ENCODE peak calls at places on chromosomes 6 and 20, in seven cellular contexts. H is iPS DF 6.9; U is posterior vena cava; O is KBM-7; Q is AG08395; F is CD8-positive, alpha-beta memory T cell; R is retinal pigment epithelial cell. J is an unnamed sample.

GRCh38 chr6:16676978-16677377 is 84.3 kb downstream of the ATXN1 start:
- DNase-seq in O (no peak), Q (peak), H (no peak), F (no peak), U (no peak), R (no peak), J (no peak)

GRCh38 chr6:99432877-99433276 is 7.8 kb upstream of the PNISR start:
- DNase-seq in H (no peak), F (no peak), U (no peak), R (no peak), Q (no peak), O (no peak), J (no peak)

GRCh38 chr6:136506124-136506799 is 44.0 kb downstream of the MAP7 start:
- DNase-seq in F (no peak), Q (no peak), R (no peak), H (no peak), U (no peak), O (no peak), J (no peak)

GRCh38 chr6:89079611-89080213 is 839 bp upstream of the PNRC1 start:
- DNase-seq in F (peak), O (peak), U (no peak), Q (peak), R (no peak), H (no peak), J (no peak)

GRCh38 chr6:104814743-104815142 is 45.0 kb downstream of the HACE1 start:
- DNase-seq in O (no peak), U (no peak), R (no peak), Q (no peak), F (no peak), H (no peak), J (no peak)

GRCh38 chr6:84583784-84584183 is 180.6 kb downstream of the TBX18 start:
- DNase-seq in Q (no peak), O (no peak), F (no peak), R (no peak), U (no peak), H (no peak), J (no peak)

GRCh38 chr6:131146865-131147264 is 11.6 kb downstream of the AKAP7 start:
- DNase-seq in H (no peak), F (no peak), O (no peak), R (no peak), U (no peak), Q (no peak), J (no peak)

GRCh38 chr6:52570291-52570700 is 6.6 kb downstream of the TRAM2 start:
- DNase-seq in O (no peak), Q (peak), H (no peak), U (no peak), F (no peak), R (no peak), J (no peak)

GRCh38 chr20:404088-404487 is 4.0 kb upstream of the RBCK1 start:
- DNase-seq in H (no peak), Q (no peak), O (no peak), F (no peak), U (no peak), R (no peak), J (no peak)

GRCh38 chr6:38686270-38687042 is 16.5 kb downstream of the GLO1 start:
- DNase-seq in O (no peak), F (no peak), H (no peak), Q (no peak), U (no peak), R (no peak), J (no peak)

GRCh38 chr20:64177787-64178186 is 13.5 kb downstream of the MYT1 start:
- DNase-seq in H (no peak), R (no peak), Q (no peak), O (no peak), U (no peak), F (no peak), J (no peak)

GRCh38 chr20:50246367-50247195 is 56.0 kb downstream of the CEBPB start:
- DNase-seq in Q (no peak), U (no peak), F (no peak), O (no peak), H (no peak), R (no peak), J (no peak)

GRCh38 chr6:126302191-126302590 is 37.7 kb upstream of the CENPW start:
- DNase-seq in R (peak), O (no peak), F (no peak), H (no peak), U (no peak), Q (no peak), J (no peak)

GRCh38 chr20:25389381-25389857 is 1.2 kb downstream of the ABHD12 start:
- DNase-seq in O (peak), R (no peak), Q (peak), U (no peak), H (no peak), F (no peak), J (no peak)

GRCh38 chr20:58715709-58716475 is 23.3 kb downstream of the NPEPL1 start:
- DNase-seq in U (peak), R (no peak), Q (no peak), F (no peak), O (no peak), H (no peak), J (peak)

GRCh38 chr6:52423971-52424381 is 3.8 kb downstream of the EFHC1 start:
- DNase-seq in F (no peak), Q (peak), R (peak), O (no peak), U (no peak), H (no peak), J (no peak)

GRCh38 chr6:149942461-149942829 is 631 bp downstream of the ULBP2 start:
- DNase-seq in Q (no peak), O (no peak), H (no peak), U (peak), F (no peak), R (no peak), J (no peak)

GRCh38 chr6:36827261-36828079 is 11.8 kb downstream of the CPNE5 start:
- DNase-seq in Q (peak), U (no peak), O (peak), F (no peak), H (no peak), R (no peak), J (no peak)

GRCh38 chr6:170208651-170209353 is 82.1 kb downstream of the DLL1 start:
- DNase-seq in O (no peak), U (peak), R (no peak), H (no peak), F (no peak), Q (no peak), J (peak)

GRCh38 chr6:169999367-169999766 is 247.9 kb downstream of the ERMARD start:
- DNase-seq in Q (no peak), O (no peak), U (no peak), R (no peak), F (no peak), H (no peak), J (no peak)

GRCh38 chr20:53926428-53927028 is 143.9 kb downstream of the BCAS1 start:
- DNase-seq in Q (peak), R (no peak), F (no peak), U (no peak), O (peak), H (no peak), J (no peak)

GRCh38 chr6:15063253-15063853 is 182.5 kb upstream of the JARID2 start:
- DNase-seq in O (peak), R (no peak), Q (no peak), U (peak), F (no peak), H (no peak), J (peak)

GRCh38 chr6:122913558-122913957 is 82.5 kb upstream of the CLVS2 start:
- DNase-seq in R (no peak), F (no peak), O (no peak), Q (no peak), U (peak), H (no peak), J (no peak)

GRCh38 chr6:169846286-169847056 is 95.0 kb downstream of the ERMARD start:
- DNase-seq in H (no peak), U (peak), R (no peak), O (no peak), Q (no peak), F (no peak), J (peak)

GRCh38 chr20:20786428-20786827 is 74.0 kb upstream of the RALGAPA2 start:
- DNase-seq in O (peak), F (no peak), Q (no peak), U (no peak), R (no peak), H (no peak), J (no peak)

J was measured in upper lobe of right lung.